ENCODE peak calls at places on chromosomes 2 and 18, in six cellular contexts. P, M, V, N, Y and Z are unnamed samples.

GRCh38 chr2:164782323-164782722 is 59.3 kb downstream of the COBLL1 start:
- DNase-seq in V (no peak), Y (no peak), P (no peak), N (no peak), M (no peak), Z (no peak)

GRCh38 chr2:189178726-189179606 is 595 bp downstream of the COL5A2 start:
- DNase-seq in M (no peak), P (no peak), V (no peak), Y (no peak), N (no peak), Z (no peak)

GRCh38 chr18:58218111-58218510 is 174.1 kb downstream of the NEDD4L start:
- DNase-seq in M (no peak), P (no peak), V (no peak), N (no peak), Y (no peak), Z (no peak)

GRCh38 chr2:33395660-33396249 is 80.7 kb upstream of the RASGRP3 start:
- DNase-seq in M (no peak), Y (no peak), P (peak), N (peak), V (peak), Z (no peak)

GRCh38 chr18:13720123-13720522 is 6.2 kb downstream of the FAM210A start:
- DNase-seq in Y (no peak), N (no peak), P (no peak), V (no peak), M (no peak), Z (no peak)

GRCh38 chr18:43605224-43605623 is 327.9 kb upstream of the SYT4 start:
- DNase-seq in V (no peak), Y (no peak), N (no peak), P (no peak), M (no peak), Z (no peak)

GRCh38 chr2:166632616-166633015 is 138.6 kb upstream of the SCN7A start:
- DNase-seq in M (no peak), N (no peak), P (no peak), Y (no peak), V (no peak), Z (no peak)

GRCh38 chr2:96926236-96926635 is 56.4 kb upstream of the SEMA4C start:
- DNase-seq in M (no peak), P (no peak), V (no peak), Y (no peak), N (no peak), Z (no peak)

GRCh38 chr2:240301256-240301795 is 134.1 kb upstream of the GPC1 start:
- DNase-seq in M (no peak), Y (no peak), N (no peak), V (no peak), P (peak), Z (no peak)

GRCh38 chr2:182668671-182669070 is 47.4 kb upstream of the DNAJC10 start:
- DNase-seq in V (no peak), M (no peak), N (no peak), Y (no peak), P (no peak), Z (no peak)

GRCh38 chr2:97693476-97693875 is 19.9 kb upstream of the ZAP70 start:
- DNase-seq in Y (no peak), N (no peak), V (no peak), P (no peak), M (no peak), Z (peak)

GRCh38 chr2:70964596-70965386 is 13.6 kb upstream of the ANKRD53 start:
- DNase-seq in P (peak), Y (peak), N (peak), M (peak), V (no peak), Z (peak)

GRCh38 chr2:238439093-238439849 is 12.5 kb downstream of the ASB1 start:
- DNase-seq in V (no peak), P (peak), N (peak), Y (no peak), M (peak), Z (peak)

GRCh38 chr2:132267372-132267771 is 105.6 kb upstream of the ANKRD30BL start:
- DNase-seq in M (no peak), P (no peak), N (no peak), Y (no peak), V (no peak), Z (no peak)